ENCODE peak calls at places on chromosomes 11 and 22, in eight cellular contexts. J is left colon, X is NCI-H2227 treated with DMSO at 0.1 percent for 48 hours, Y is caudate nucleus, L is OCI-M1, N is bronchial epithelial cell, T is fibroblast of lung, B is AG09309. E is an unnamed sample.

GRCh38 chr22:38454011-38454360 is 1.0 kb downstream of the KCNJ4 start:
- DNase-seq in J (no peak), X (no peak), Y (no peak), L (no peak), N (no peak), T (no peak), B (no peak), E (no peak)

GRCh38 chr22:48517039-48518030 is 1310.3 kb downstream of the BRD1 start:
- DNase-seq in J (no peak), X (no peak), Y (peak; percentile 78), L (no peak), N (no peak), T (no peak), B (no peak), E (peak; percentile 46)

GRCh38 chr11:92759571-92760214 is 209.8 kb upstream of the MTNR1B start:
- DNase-seq in J (no peak), X (no peak), Y (no peak), L (no peak), N (no peak), T (no peak), B (no peak), E (no peak)

GRCh38 chr22:47933226-47933625 is 1170.8 kb downstream of the TBC1D22A start:
- DNase-seq in J (no peak), X (no peak), Y (no peak), L (no peak), N (no peak), T (no peak), B (no peak), E (no peak)

GRCh38 chr11:93213622-93214021 is 15.8 kb upstream of the SLC36A4 start:
- DNase-seq in J (no peak), X (no peak), Y (no peak), L (no peak), N (no peak), T (no peak), B (no peak), E (no peak)

GRCh38 chr11:97022942-97023341 is 633.1 kb downstream of the JRKL start:
- DNase-seq in J (no peak), X (no peak), Y (no peak), L (no peak), N (no peak), T (no peak), B (no peak), E (no peak)

GRCh38 chr22:24144471-24145115 is 36.7 kb upstream of the SUSD2 start:
- DNase-seq in J (no peak), X (no peak), Y (no peak), L (no peak), N (no peak), T (no peak), B (no peak), E (no peak)

GRCh38 chr11:34480339-34480738 is 33.3 kb downstream of the ELF5 start:
- DNase-seq in J (no peak), X (no peak), Y (no peak), L (no peak), N (peak; percentile 63), T (peak; percentile 74), B (no peak), E (peak; percentile 53)

GRCh38 chr11:33480636-33481035 is 220.0 kb downstream of the C11orf91 start:
- DNase-seq in J (no peak), X (no peak), Y (no peak), L (no peak), N (no peak), T (no peak), B (no peak), E (no peak)

GRCh38 chr22:44758354-44758969 is 6.1 kb downstream of the ARHGAP8 start:
- DNase-seq in J (no peak), X (no peak), Y (no peak), L (no peak), N (peak; percentile 67), T (peak; percentile 68), B (no peak), E (peak; percentile 69)

GRCh38 chr11:117143390-117143789 is 697 bp upstream of the PAFAH1B2 start:
- DNase-seq in J (peak; percentile 72), X (peak; percentile 52), Y (peak; percentile 20), L (peak; percentile 84), N (peak; percentile 55), T (peak; percentile 65), B (no peak), E (peak; percentile 69)

GRCh38 chr11:128465946-128466688 is 121.2 kb downstream of the ETS1 start:
- DNase-seq in J (no peak), X (no peak), Y (no peak), L (no peak), N (no peak), T (no peak), B (no peak), E (no peak)

GRCh38 chr22:34105461-34106062 is 185.3 kb upstream of the LARGE1 start:
- DNase-seq in J (peak; percentile 71), X (peak; percentile 7), Y (no peak), L (peak; percentile 32), N (peak; percentile 2), T (no peak), B (no peak), E (peak; percentile 4)

GRCh38 chr22:29700206-29700948 is 19.4 kb upstream of the CABP7 start:
- DNase-seq in J (no peak), X (peak; percentile 27), Y (no peak), L (no peak), N (no peak), T (peak; percentile 65), B (no peak), E (peak; percentile 44)

GRCh38 chr11:46743693-46744339 is 24.8 kb downstream of the F2 start:
- DNase-seq in J (no peak), X (no peak), Y (no peak), L (no peak), N (no peak), T (no peak), B (no peak), E (no peak)

GRCh38 chr11:103494491-103494890 is 385.3 kb downstream of the DYNC2H1 start:
- DNase-seq in J (no peak), X (no peak), Y (no peak), L (no peak), N (no peak), T (no peak), B (peak; percentile 7), E (no peak)